ENCODE peak calls at places on chromosomes 4 and X, in ten cellular contexts. E, G, Q, R, W, P, Z, M, H and X are unnamed samples.

GRCh38 chr4:176319704-176320339 is at the start of gene SPCS3:
- DNase-seq in M (peak; percentile 95), H (peak; percentile 52), Q (peak; percentile 94), W (peak; percentile 95), Z (peak; percentile 95), E (peak; percentile 97), P (peak; percentile 91), G (peak; percentile 97), R (peak; percentile 95), X (peak; percentile 97)

GRCh38 chr4:40228497-40229365 is 31.9 kb downstream of the RHOH start:
- DNase-seq in H (no peak), G (no peak), Z (no peak), P (no peak), Q (peak; percentile 40), E (peak; percentile 82), R (no peak), W (peak; percentile 49), M (no peak), X (peak; percentile 85)

GRCh38 chrX:154467556-154467955 is 9.5 kb downstream of the PLXNA3 start:
- DNase-seq in H (no peak), W (no peak), R (no peak), P (no peak), E (no peak), Z (no peak), G (no peak), M (no peak), Q (no peak), X (no peak)

GRCh38 chr4:1533501-1534064 is 127.3 kb upstream of the NKX1-1 start:
- DNase-seq in G (no peak), Q (no peak), W (no peak), E (no peak), Z (no peak), P (peak; percentile 2), R (no peak), M (no peak), H (no peak), X (no peak)

GRCh38 chrX:51487960-51488267 is 8.5 kb downstream of the NUDT11 start:
- DNase-seq in M (no peak), R (no peak), P (peak; percentile 21), G (no peak), H (no peak), Q (peak; percentile 13), Z (no peak), W (no peak), E (no peak), X (no peak)

GRCh38 chr4:173014113-173014558 is 154.5 kb upstream of the GALNT7 start:
- DNase-seq in R (no peak), M (no peak), Z (peak; percentile 13), P (peak; percentile 85), W (no peak), Q (peak; percentile 82), E (peak; percentile 90), G (no peak), H (no peak), X (no peak)

GRCh38 chrX:149205937-149206336 is 299.2 kb downstream of the IDS start:
- DNase-seq in W (no peak), R (no peak), P (no peak), M (no peak), Z (no peak), G (no peak), Q (no peak), E (no peak), H (no peak), X (peak; percentile 47)

GRCh38 chr4:6021831-6022606 is 3.8 kb upstream of the C4orf50 start:
- DNase-seq in G (no peak), E (no peak), Z (no peak), R (no peak), H (no peak), P (no peak), W (no peak), M (no peak), Q (no peak), X (peak; percentile 16)

GRCh38 chr4:134636332-134637055 is 434.9 kb upstream of the PABPC4L start:
- DNase-seq in M (no peak), P (no peak), R (no peak), H (no peak), W (no peak), E (no peak), G (no peak), Z (no peak), Q (no peak), X (no peak)

GRCh38 chr4:17468638-17469221 is 43.2 kb downstream of the QDPR start:
- DNase-seq in G (no peak), H (no peak), W (no peak), M (no peak), P (peak; percentile 44), Z (peak; percentile 15), Q (peak; percentile 74), R (no peak), E (peak; percentile 64), X (peak; percentile 41)

GRCh38 chr4:120730777-120731320 is 191.7 kb downstream of the PRDM5 start:
- DNase-seq in W (no peak), Q (no peak), R (no peak), M (no peak), P (no peak), G (no peak), Z (no peak), H (no peak), E (no peak), X (no peak)

GRCh38 chrX:68994135-68994882 is 165.5 kb downstream of the EFNB1 start:
- DNase-seq in R (no peak), Q (no peak), H (no peak), G (no peak), E (peak; percentile 26), M (no peak), Z (no peak), P (no peak), W (no peak), X (no peak)

GRCh38 chrX:86806786-86807185 is 658.5 kb downstream of the DACH2 start:
- DNase-seq in R (no peak), Q (peak; percentile 8), E (peak; percentile 62), W (peak; percentile 12), P (peak; percentile 3), G (no peak), M (no peak), Z (no peak), H (no peak), X (peak; percentile 1)

GRCh38 chrX:112211459-112211858 is 128.9 kb upstream of the TRPC5 start:
- DNase-seq in P (peak; percentile 45), Q (no peak), W (no peak), R (no peak), G (no peak), H (no peak), E (no peak), Z (no peak), M (no peak), X (peak; percentile 6)

GRCh38 chr4:101103381-101104142 is 243.8 kb downstream of the PPP3CA start:
- DNase-seq in R (no peak), G (peak; percentile 11), H (no peak), W (no peak), M (no peak), P (peak; percentile 48), Q (peak; percentile 27), Z (no peak), E (no peak), X (peak; percentile 49)

GRCh38 chr4:127140306-127140705 is 492.5 kb upstream of the INTU start:
- DNase-seq in M (no peak), G (no peak), R (no peak), E (no peak), H (no peak), W (no peak), P (peak; percentile 60), Z (no peak), Q (peak; percentile 78), X (no peak)

GRCh38 chrX:134004038-134004437 is 18.6 kb upstream of the GPC3 start:
- DNase-seq in H (no peak), P (peak; percentile 1), Q (peak; percentile 41), M (no peak), G (no peak), Z (no peak), R (no peak), W (no peak), E (no peak), X (no peak)

GRCh38 chr4:182806259-182807252 is 110.6 kb downstream of the DCTD start:
- DNase-seq in H (peak; percentile 3), M (peak; percentile 78), W (peak; percentile 87), R (peak; percentile 56), E (peak; percentile 97), P (peak; percentile 59), Q (peak; percentile 74), G (peak; percentile 71), Z (peak; percentile 68), X (peak; percentile 70)

GRCh38 chr4:140427104-140427918 is at the start of gene CLGN:
- DNase-seq in E (peak; percentile 97), G (peak; percentile 75), W (peak; percentile 80), P (peak; percentile 44), Q (peak; percentile 34), R (no peak), H (no peak), Z (peak; percentile 71), M (peak; percentile 48), X (peak; percentile 73)

GRCh38 chrX:80237072-80237471 is 183.2 kb upstream of the TENT5D start:
- DNase-seq in E (peak; percentile 45), Z (no peak), W (no peak), Q (no peak), G (no peak), H (no peak), M (no peak), P (no peak), R (no peak), X (no peak)
- TF ChIP-seq CTCF in E (peak; percentile 63), Z (peak; percentile 5), W (no peak), Q (no peak), G (no peak), H (no peak), M (no peak), P (no peak), R (no peak), X (no peak)

GRCh38 chr4:8886625-8887406 is 15.2 kb upstream of the HMX1 start:
- DNase-seq in R (no peak), E (no peak), W (no peak), G (no peak), M (no peak), P (no peak), H (no peak), Q (no peak), Z (no peak), X (no peak)
- TF ChIP-seq CTCF in R (no peak), E (peak; percentile 83), W (no peak), G (peak; percentile 32), M (no peak), P (no peak), H (peak; percentile 30), Q (peak; percentile 43), Z (no peak), X (peak; percentile 23)

DNA sequence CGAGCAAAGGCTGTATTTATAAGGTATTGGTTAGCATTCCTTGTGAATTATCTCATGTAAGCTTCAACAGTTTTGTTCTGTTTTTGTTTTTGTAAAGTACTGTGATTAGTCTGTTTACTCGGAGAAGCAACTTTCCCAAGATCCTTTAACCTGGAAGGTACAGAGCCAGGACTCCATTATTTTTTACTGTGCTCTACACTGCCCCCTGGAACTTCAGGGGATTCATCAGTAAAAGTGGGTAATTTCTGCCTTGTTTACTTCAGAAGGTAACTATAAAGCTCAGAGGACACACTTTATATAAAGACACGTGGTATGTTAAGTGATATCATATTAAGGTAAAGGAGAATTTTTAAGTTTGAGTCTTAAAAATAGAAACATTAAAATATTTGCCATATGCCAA is 124.9 kb downstream of the IQCM start:
- DNase-seq in E (peak; percentile 49), Q (no peak), H (no peak), W (no peak), Z (no peak), G (no peak), P (no peak), R (no peak), M (no peak), X (no peak)
- TF ChIP-seq CTCF in E (peak; percentile 74), Q (peak; percentile 38), H (no peak), W (no peak), Z (no peak), G (no peak), P (no peak), R (no peak), M (no peak), X (no peak)

GRCh38 chrX:138191998-138192397 is 519.5 kb downstream of the FGF13 start:
- DNase-seq in Q (peak; percentile 17), E (peak; percentile 71), Z (peak; percentile 4), P (peak; percentile 19), G (no peak), W (peak; percentile 1), H (no peak), R (no peak), M (no peak), X (peak; percentile 18)
- TF ChIP-seq CTCF in Q (peak; percentile 37), E (peak; percentile 92), Z (peak; percentile 28), P (peak; percentile 48), G (no peak), W (peak; percentile 34), H (peak; percentile 38), R (no peak), M (no peak), X (no peak)